ENCODE peak calls at places on chromosomes 11 and 22, in seven cellular contexts. N, C, I, J, U, F and P are unnamed samples.

GRCh38 chr22:33326540-33327295 is 268.5 kb upstream of the SYN3 start:
- DNase-seq in N (no peak), C (no peak), I (no peak), J (no peak), U (no peak), F (no peak), P (peak; percentile 44)

GRCh38 chr11:109914809-109915653 is 178.2 kb upstream of the ZC3H12C start:
- DNase-seq in N (peak; percentile 20), C (no peak), I (peak; percentile 75), J (no peak), U (no peak), F (peak; percentile 50), P (no peak)

GRCh38 chr22:50150161-50151129 is 20.1 kb upstream of the PANX2 start:
- DNase-seq in N (peak; percentile 35), C (no peak), I (no peak), J (no peak), U (no peak), F (no peak), P (no peak)

GRCh38 chr11:10990637-10991036 is 132.8 kb upstream of the ZBED5 start:
- DNase-seq in N (no peak), C (no peak), I (no peak), J (no peak), U (no peak), F (no peak), P (no peak)

GRCh38 chr11:65204143-65204542 is 22.4 kb downstream of the CAPN1 start:
- DNase-seq in N (no peak), C (no peak), I (no peak), J (no peak), U (no peak), F (no peak), P (no peak)

GRCh38 chr22:29456211-29456671 is 17.9 kb downstream of the RFPL1 start:
- DNase-seq in N (peak; percentile 39), C (no peak), I (no peak), J (no peak), U (no peak), F (no peak), P (peak; percentile 50)

GRCh38 chr11:95912902-95913560 is 10.9 kb downstream of the MTMR2 start:
- DNase-seq in N (peak; percentile 68), C (no peak), I (peak; percentile 15), J (no peak), U (no peak), F (peak; percentile 63), P (no peak)

GRCh38 chr11:46134540-46134939 is 13.3 kb upstream of the PHF21A start:
- DNase-seq in N (no peak), C (no peak), I (no peak), J (peak; percentile 61), U (no peak), F (no peak), P (peak; percentile 78)

GRCh38 chr11:2796091-2796490 is 89.5 kb downstream of the CDKN1C start:
- DNase-seq in N (no peak), C (no peak), I (no peak), J (no peak), U (no peak), F (no peak), P (no peak)

GRCh38 chr11:83571301-83571700 is 285.1 kb upstream of the CCDC90B start:
- DNase-seq in N (peak; percentile 65), C (no peak), I (no peak), J (no peak), U (no peak), F (peak; percentile 32), P (no peak)

GRCh38 chr11:898160-898517 is 12.5 kb downstream of the CHID1 start:
- DNase-seq in N (peak; percentile 11), C (no peak), I (no peak), J (peak; percentile 58), U (no peak), F (peak; percentile 26), P (peak; percentile 73)

GRCh38 chr22:28904211-28904808 is 20.9 kb downstream of the ZNRF3 start:
- DNase-seq in N (peak; percentile 66), C (no peak), I (no peak), J (no peak), U (no peak), F (peak; percentile 29), P (peak; percentile 60)

GRCh38 chr22:17655289-17655688 is 16.7 kb downstream of the BCL2L13 start:
- DNase-seq in N (no peak), C (no peak), I (no peak), J (no peak), U (no peak), F (no peak), P (no peak)

GRCh38 chr11:123568367-123568870 is 86.0 kb downstream of the SCN3B start:
- DNase-seq in N (no peak), C (no peak), I (no peak), J (no peak), U (no peak), F (no peak), P (no peak)

DNA sequence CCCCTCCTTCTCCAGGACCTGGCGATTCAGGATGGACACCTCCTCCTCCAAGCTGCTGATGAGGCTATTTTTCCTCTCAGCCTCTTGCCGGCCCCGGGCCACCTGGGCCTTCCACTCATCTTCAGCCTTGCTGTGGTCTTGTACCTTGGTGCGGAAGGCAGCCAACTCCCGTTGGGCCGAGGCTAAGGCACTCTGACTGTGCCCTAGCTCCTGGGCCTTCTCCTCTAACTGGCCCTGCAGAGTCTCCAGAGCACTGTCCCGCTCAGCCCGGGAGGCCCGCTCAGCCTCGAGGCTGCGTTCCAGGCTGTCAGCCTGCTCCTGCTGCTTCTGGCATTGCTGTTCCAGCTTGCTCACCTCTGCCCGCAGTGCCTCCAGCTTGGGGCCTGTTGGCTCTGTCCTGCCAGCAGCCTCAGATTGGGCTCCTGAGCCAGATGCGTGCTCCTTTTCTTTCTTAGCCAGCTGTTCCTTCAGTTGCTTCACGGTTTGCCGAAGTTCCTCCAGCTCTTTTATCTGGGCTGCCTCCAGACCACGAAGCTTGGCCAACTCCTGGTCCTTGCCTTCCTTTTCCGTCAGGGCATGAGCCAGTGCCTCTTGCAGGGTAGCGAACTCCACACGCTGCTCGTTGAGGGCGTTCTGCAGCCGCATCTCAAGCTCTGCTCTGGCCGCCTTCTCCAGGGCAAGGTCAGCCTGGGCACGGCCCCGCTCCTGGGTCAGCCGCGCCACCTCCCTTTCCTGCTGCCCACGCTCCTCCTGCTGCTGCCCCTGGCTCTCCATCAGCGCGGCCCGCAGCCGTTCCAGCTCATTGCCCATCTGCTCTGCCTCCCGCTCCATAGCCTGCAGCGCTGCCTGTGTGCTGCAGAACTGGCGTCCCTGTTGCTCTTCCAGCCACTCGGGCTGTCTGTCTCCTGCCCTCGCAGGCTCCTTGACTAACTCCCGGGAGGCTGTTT is 15.3 kb downstream of the IL18BP start:
- DNase-seq in N (no peak), C (no peak), I (peak; percentile 51), J (no peak), U (no peak), F (no peak), P (no peak)
- H4K8ac ChIP-seq in N (no peak overlapping the region), C (no peak overlapping the region), I (no peak overlapping the region), J (no peak overlapping the region), U (no peak overlapping the region), F (no peak overlapping the region), P (no peak overlapping the region)

GRCh38 chr22:38313384-38313955 is 3.8 kb downstream of the CSNK1E start:
- DNase-seq in N (peak; percentile 96), C (no peak), I (no peak), J (no peak), U (no peak), F (peak; percentile 95), P (no peak)
- H3K27ac ChIP-seq in N (peak overlapping the region; percentile 98), C (no peak overlapping the region), I (no peak overlapping the region), J (no peak overlapping the region), U (peak overlapping the region; percentile 27), F (peak overlapping the region; percentile 75), P (no peak overlapping the region)

GRCh38 chr22:24887260-24887659 is 59.2 kb downstream of the LHFPL7 start:
- DNase-seq in N (no peak), C (no peak), I (no peak), J (no peak), U (no peak), F (no peak), P (no peak)

GRCh38 chr22:24878969-24879368 is 67.5 kb downstream of the LHFPL7 start:
- DNase-seq in N (no peak), C (no peak), I (no peak), J (no peak), U (no peak), F (no peak), P (no peak)

DNA sequence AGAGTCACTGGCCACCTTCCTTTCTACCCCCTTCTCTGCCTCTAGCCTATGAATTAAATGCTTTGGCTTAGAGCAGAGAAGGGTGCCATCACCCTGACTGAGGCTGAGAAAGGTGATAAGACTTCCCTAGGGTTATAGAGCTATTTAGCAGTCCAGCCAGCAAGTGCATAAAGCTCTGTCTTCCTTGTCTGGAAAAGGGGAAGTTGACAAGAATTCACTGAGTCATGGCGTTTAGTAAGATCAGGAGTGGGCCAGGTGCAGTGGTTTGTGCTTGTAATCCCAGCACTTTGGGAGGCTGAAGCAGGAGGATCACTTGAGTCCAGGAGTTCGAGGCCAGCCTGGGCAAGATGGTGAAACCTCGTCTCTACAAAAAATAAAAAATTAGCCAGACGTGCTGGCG is 63.1 kb downstream of the LHFPL7 start:
- DNase-seq in N (no peak), C (no peak), I (no peak), J (no peak), U (no peak), F (no peak), P (no peak)
- H4K8ac ChIP-seq in N (no peak overlapping the region), C (no peak overlapping the region), I (no peak overlapping the region), J (no peak overlapping the region), U (no peak overlapping the region), F (no peak overlapping the region), P (no peak overlapping the region)

GRCh38 chr22:46449974-46450745 is 87.3 kb downstream of the CELSR1 start:
- DNase-seq in N (no peak), C (no peak), I (no peak), J (no peak), U (no peak), F (no peak), P (no peak)

GRCh38 chr22:46446799-46447198 is 90.6 kb downstream of the CELSR1 start:
- DNase-seq in N (no peak), C (no peak), I (no peak), J (no peak), U (no peak), F (no peak), P (no peak)

GRCh38 chr22:46449116-46449691 is 88.2 kb downstream of the CELSR1 start:
- DNase-seq in N (no peak), C (no peak), I (no peak), J (no peak), U (no peak), F (no peak), P (no peak)

GRCh38 chr22:46445771-46446485 is 91.5 kb downstream of the CELSR1 start:
- DNase-seq in N (no peak), C (no peak), I (peak; percentile 80), J (no peak), U (no peak), F (no peak), P (no peak)

DNA sequence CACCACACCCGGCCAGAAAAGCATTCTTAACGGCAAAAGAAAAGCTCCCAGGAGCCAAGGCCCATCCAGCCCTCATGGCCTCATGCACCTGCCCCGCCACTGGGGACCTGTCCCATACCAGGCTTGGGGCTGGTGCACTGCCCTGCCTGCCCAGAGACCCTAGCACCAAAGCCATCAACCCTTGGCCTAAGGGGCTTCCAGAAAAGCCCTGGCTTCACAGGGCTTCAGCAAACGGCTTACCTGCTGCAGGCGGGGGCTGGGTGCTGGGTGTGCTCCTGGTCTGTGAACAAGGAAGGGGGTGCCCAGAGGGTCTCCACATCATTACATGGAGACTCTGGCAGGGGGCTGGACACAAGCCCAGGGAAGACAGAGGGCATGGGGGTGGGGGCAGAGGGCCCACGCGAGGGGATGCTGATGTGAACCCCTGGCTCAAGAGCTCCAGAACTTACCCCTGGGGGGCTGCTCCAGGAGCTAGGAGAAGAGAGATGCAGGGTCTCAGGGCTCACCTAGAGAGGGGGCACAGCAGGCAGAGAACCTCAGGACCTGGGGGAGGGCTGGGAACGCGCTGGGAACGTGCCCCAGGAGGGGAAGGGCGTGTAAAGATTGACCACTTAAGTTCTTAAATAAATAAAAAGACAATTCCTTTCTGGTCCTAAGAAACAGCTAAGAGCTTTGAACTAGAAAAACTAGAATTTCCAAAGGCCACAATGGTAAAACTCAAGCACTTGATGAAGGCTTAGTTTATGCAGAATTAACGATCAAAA is 89.3 kb downstream of the CELSR1 start:
- DNase-seq in N (no peak), C (no peak), I (no peak), J (no peak), U (no peak), F (no peak), P (no peak)
- H3K27ac ChIP-seq in N (no peak overlapping the region), C (no peak overlapping the region), I (no peak overlapping the region), J (no peak overlapping the region), U (no peak overlapping the region), F (no peak overlapping the region), P (no peak overlapping the region)